ENCODE peak calls at places on chromosome 1, in ten cellular contexts. L, Y, E, P, U, Z, O, W, A and R are unnamed samples.

GRCh38 chr1:39394598-39394997 is 96.8 kb upstream of the BMP8A start:
- DNase-seq in L (no peak), Y (no peak), E (no peak), P (peak), U (no peak), Z (peak), O (no peak), W (no peak), A (no peak), R (no peak)

GRCh38 chr1:2448098-2448445 is 28.0 kb upstream of the PLCH2 start:
- DNase-seq in L (no peak), Y (no peak), E (peak), P (no peak), U (no peak), Z (no peak), O (no peak), W (no peak), A (no peak), R (no peak)

GRCh38 chr1:95832370-95832769 is 598.4 kb downstream of the RWDD3 start:
- DNase-seq in L (peak), Y (no peak), E (no peak), P (no peak), U (no peak), Z (no peak), O (no peak), W (no peak), A (no peak), R (no peak)

GRCh38 chr1:170096806-170097340 is 22.4 kb upstream of the KIFAP3 start:
- DNase-seq in L (no peak), Y (no peak), E (no peak), P (no peak), U (no peak), Z (no peak), O (no peak), W (no peak), A (no peak), R (no peak)

GRCh38 chr1:73673980-73674379 is 524.0 kb downstream of the LRRIQ3 start:
- DNase-seq in L (peak), Y (no peak), E (no peak), P (no peak), U (no peak), Z (no peak), O (no peak), W (no peak), A (no peak), R (no peak)

GRCh38 chr1:41485605-41486004 is 1.1 kb upstream of the EDN2 start:
- DNase-seq in L (peak), Y (peak), E (peak), P (no peak), U (no peak), Z (no peak), O (no peak), W (peak), A (no peak), R (peak)

GRCh38 chr1:12433323-12434053 is 184.5 kb downstream of the DHRS3 start:
- DNase-seq in L (peak), Y (peak), E (peak), P (no peak), U (no peak), Z (peak), O (no peak), W (no peak), A (no peak), R (peak)

GRCh38 chr1:46368781-46369180 is 25.3 kb upstream of the FAAH start:
- DNase-seq in L (no peak), Y (no peak), E (no peak), P (no peak), U (no peak), Z (no peak), O (no peak), W (no peak), A (no peak), R (no peak)

GRCh38 chr1:232621050-232621449 is 8.9 kb downstream of the SIPA1L2 start:
- DNase-seq in L (no peak), Y (no peak), E (no peak), P (no peak), U (no peak), Z (no peak), O (no peak), W (no peak), A (no peak), R (no peak)

GRCh38 chr1:903721-904270 is 19.9 kb upstream of the SAMD11 start:
- DNase-seq in L (no peak), Y (peak), E (no peak), P (peak), U (no peak), Z (no peak), O (no peak), W (no peak), A (no peak), R (no peak)

GRCh38 chr1:17588048-17588781 is 48.7 kb downstream of the ARHGEF10L start:
- DNase-seq in L (peak), Y (peak), E (peak), P (no peak), U (no peak), Z (peak), O (no peak), W (peak), A (no peak), R (peak)

GRCh38 chr1:109149874-109150601 is 36.1 kb downstream of the ELAPOR1 start:
- DNase-seq in L (no peak), Y (no peak), E (no peak), P (no peak), U (no peak), Z (no peak), O (no peak), W (no peak), A (no peak), R (peak)

GRCh38 chr1:76998582-76999189 is 131.4 kb downstream of the ST6GALNAC5 start:
- DNase-seq in L (peak), Y (no peak), E (peak), P (no peak), U (no peak), Z (no peak), O (no peak), W (peak), A (no peak), R (no peak)